ENCODE peak calls at places on chromosomes 2 and 18, in five cellular contexts. Z is heart right ventricle, U is colonic mucosa, I is cardiac muscle cell, C is IMR-90. P is an unnamed sample.

GRCh38 chr2:138298900-138299299 is 202.7 kb upstream of the SPOPL start:
- DNase-seq in Z (no peak), U (no peak), I (no peak), C (no peak), P (no peak)

GRCh38 chr2:74843371-74844298 is 9.7 kb downstream of the HK2 start:
- DNase-seq in Z (no peak), U (peak; percentile 67), I (peak; percentile 87), C (peak; percentile 92), P (no peak)

GRCh38 chr2:3317277-3317685 is 60.3 kb downstream of the EIPR1 start:
- DNase-seq in Z (no peak), U (no peak), I (no peak), C (no peak), P (no peak)

GRCh38 chr2:205047273-205047839 is 502.1 kb downstream of the PARD3B start:
- DNase-seq in Z (no peak), U (no peak), I (no peak), C (no peak), P (no peak)

GRCh38 chr2:147108553-147108952 is 736.3 kb upstream of the ACVR2A start:
- DNase-seq in Z (no peak), U (no peak), I (peak; percentile 27), C (no peak), P (no peak)

GRCh38 chr18:12287131-12287681 is 20.8 kb upstream of the TUBB6 start:
- DNase-seq in Z (no peak), U (no peak), I (no peak), C (no peak), P (peak; percentile 80)

GRCh38 chr2:204315236-204315662 is 230.0 kb upstream of the PARD3B start:
- DNase-seq in Z (no peak), U (no peak), I (no peak), C (peak; percentile 32), P (no peak)

GRCh38 chr2:218829868-218830451 is 1.6 kb downstream of the PRKAG3 start:
- DNase-seq in Z (peak; percentile 61), U (no peak), I (no peak), C (no peak), P (peak; percentile 77)

GRCh38 chr2:217901826-217902225 is 101.0 kb downstream of the TNS1 start:
- DNase-seq in Z (no peak), U (no peak), I (peak; percentile 82), C (peak; percentile 92), P (no peak)

GRCh38 chr2:16587629-16588028 is 78.0 kb downstream of the CYRIA start:
- DNase-seq in Z (no peak), U (no peak), I (no peak), C (no peak), P (no peak)

GRCh38 chr18:11251891-11252270 is 102.5 kb upstream of the PIEZO2 start:
- DNase-seq in Z (no peak), U (no peak), I (peak; percentile 54), C (peak; percentile 18), P (no peak)

GRCh38 chr2:147913701-147914480 is 69.1 kb downstream of the ACVR2A start:
- DNase-seq in Z (no peak), U (no peak), I (peak; percentile 52), C (peak; percentile 4), P (no peak)

GRCh38 chr18:60188943-60189342 is 183.6 kb downstream of the MC4R start:
- DNase-seq in Z (no peak), U (no peak), I (no peak), C (no peak), P (no peak)

GRCh38 chr2:85711578-85712060 is 17.5 kb downstream of the GNLY start:
- DNase-seq in Z (no peak), U (no peak), I (no peak), C (no peak), P (no peak)

GRCh38 chr2:197241153-197241552 is 69.4 kb downstream of the ANKRD44 start:
- DNase-seq in Z (no peak), U (no peak), I (no peak), C (no peak), P (no peak)

GRCh38 chr18:48996901-48997463 is 46.2 kb upstream of the SMAD7 start:
- DNase-seq in Z (no peak), U (no peak), I (no peak), C (peak; percentile 81), P (peak; percentile 74)

GRCh38 chr2:139469985-139470384 is 689.8 kb upstream of the NXPH2 start:
- DNase-seq in Z (no peak), U (no peak), I (no peak), C (no peak), P (no peak)

GRCh38 chr18:4510709-4511108 is 55.6 kb upstream of the DLGAP1 start:
- DNase-seq in Z (no peak), U (no peak), I (peak; percentile 2), C (no peak), P (no peak)

GRCh38 chr2:26088038-26088643 is 54.3 kb downstream of the RAB10 start:
- DNase-seq in Z (no peak), U (no peak), I (peak; percentile 44), C (peak; percentile 36), P (no peak)

GRCh38 chr18:26549103-26549485 is 741 bp upstream of the KCTD1 start:
- DNase-seq in Z (no peak), U (peak; percentile 52), I (peak; percentile 58), C (peak; percentile 31), P (peak; percentile 49)

GRCh38 chr2:1915196-1915595 is 170.9 kb upstream of the PXDN start:
- DNase-seq in Z (no peak), U (no peak), I (no peak), C (no peak), P (no peak)

GRCh38 chr2:191915750-191916149 is 68.9 kb upstream of the CAVIN2 start:
- DNase-seq in Z (no peak), U (no peak), I (no peak), C (no peak), P (no peak)

GRCh38 chr2:239581352-239581901 is 180.6 kb upstream of the HDAC4 start:
- DNase-seq in Z (no peak), U (no peak), I (no peak), C (no peak), P (no peak)

GRCh38 chr18:21449367-21450250 is 150.9 kb downstream of the ESCO1 start:
- DNase-seq in Z (no peak), U (no peak), I (no peak), C (no peak), P (no peak)

GRCh38 chr2:5035134-5035533 is 657.0 kb upstream of the SOX11 start:
- DNase-seq in Z (no peak), U (no peak), I (no peak), C (no peak), P (no peak)

GRCh38 chr2:12930382-12930781 is 213.6 kb downstream of the TRIB2 start:
- DNase-seq in Z (no peak), U (no peak), I (no peak), C (no peak), P (no peak)

GRCh38 chr2:113977660-113978523 is 88.0 kb downstream of the ACTR3 start:
- DNase-seq in Z (no peak), U (peak; percentile 44), I (peak; percentile 68), C (peak; percentile 72), P (peak; percentile 90)
- TF ChIP-seq CTCF in Z (peak; percentile 41), U (peak; percentile 14), I (peak; percentile 46), C (peak; percentile 48), P (peak; percentile 63)

DNA sequence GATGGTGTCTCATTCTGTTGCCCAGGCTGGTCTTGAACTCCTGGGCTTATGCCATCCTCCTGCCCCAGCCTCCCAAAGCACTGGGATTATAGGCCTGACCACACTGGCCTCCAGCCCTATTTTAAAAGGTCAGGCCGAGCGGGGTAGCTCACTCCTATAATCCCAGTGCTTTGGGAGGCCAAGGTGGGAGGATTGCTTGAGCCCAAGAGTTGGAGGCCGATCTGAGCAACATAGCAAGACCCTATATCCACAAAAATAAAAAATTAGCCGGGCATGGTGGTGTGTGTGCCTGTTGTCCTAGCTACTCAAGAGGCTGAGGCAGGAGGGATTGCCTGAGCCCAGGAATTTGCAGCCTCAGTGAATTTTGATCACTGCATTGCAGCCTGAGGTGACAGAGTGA is 3.9 kb downstream of the CAB39 start:
- DNase-seq in Z (no peak), U (no peak), I (no peak), C (no peak), P (no peak)
- H3K4me1 ChIP-seq in Z (peaks cover 69% of the 10 kb centered on the region), U (peaks cover 20% of the 10 kb centered on the region), I (peaks cover 23% of the 10 kb centered on the region), C (peaks cover 20% of the 10 kb centered on the region), P (peaks cover 23% of the 10 kb centered on the region)

DNA sequence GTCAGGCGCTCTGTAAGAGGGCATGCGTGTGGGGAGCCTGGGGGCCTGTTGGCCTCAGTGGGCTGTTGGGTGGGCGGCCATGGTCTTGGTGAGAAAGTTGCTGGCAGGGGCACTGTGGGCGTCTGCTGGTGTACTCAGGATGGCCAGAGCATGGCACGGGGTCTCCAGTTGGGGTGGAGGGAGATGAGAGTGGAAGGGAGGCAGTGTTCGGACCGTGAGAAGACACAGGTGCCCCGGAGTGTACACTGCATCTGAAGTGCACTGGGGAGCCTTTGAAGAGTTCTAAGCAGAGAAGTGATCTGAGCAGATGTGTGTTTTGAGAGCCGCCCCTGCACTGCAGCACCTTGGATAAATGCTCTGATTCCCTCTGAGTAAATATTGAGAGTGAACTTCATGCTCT is 150.8 kb downstream of the LDLRAD4 start:
- DNase-seq in Z (no peak), U (no peak), I (no peak), C (no peak), P (no peak)
- H3K27ac ChIP-seq in Z (no peak overlapping the region), U (peak overlapping the region; percentile 19), I (no peak overlapping the region), C (no peak overlapping the region), P (no peak overlapping the region)

GRCh38 chr18:78192044-78192443 is 787.6 kb upstream of the SALL3 start:
- DNase-seq in Z (no peak), U (peak; percentile 22), I (no peak), C (no peak), P (peak; percentile 13)
- TF ChIP-seq CTCF in Z (peak; percentile 11), U (no peak), I (no peak), C (no peak), P (no peak)

GRCh38 chr2:47876912-47877311 is 29.4 kb downstream of the FBXO11 start:
- DNase-seq in Z (no peak), U (no peak), I (no peak), C (no peak), P (no peak)

GRCh38 chr2:47868611-47869352 is 37.5 kb downstream of the FBXO11 start:
- DNase-seq in Z (no peak), U (no peak), I (no peak), C (no peak), P (no peak)

GRCh38 chr2:47870668-47871540 is 35.4 kb downstream of the FBXO11 start:
- DNase-seq in Z (no peak), U (no peak), I (no peak), C (no peak), P (no peak)

GRCh38 chr2:47869859-47870258 is 36.4 kb downstream of the FBXO11 start:
- DNase-seq in Z (no peak), U (no peak), I (no peak), C (peak; percentile 25), P (no peak)

GRCh38 chr2:47872941-47873340 is 33.4 kb downstream of the FBXO11 start:
- DNase-seq in Z (no peak), U (no peak), I (no peak), C (no peak), P (no peak)
- H3K4me1 ChIP-seq in Z (peaks cover 36% of the 10 kb centered on the region), U (no peaks in the 10 kb centered on the region), I (peaks cover 39% of the 10 kb centered on the region), C (peaks cover 3% of the 10 kb centered on the region), P (peaks cover 3% of the 10 kb centered on the region)